ENCODE peak calls at places on chromosomes 13 and 19, in five cellular contexts. U, X, Z, O and K are unnamed samples.

GRCh38 chr19:47280183-47280797 is 5.6 kb downstream of the INAFM1 start:
- DNase-seq in U (no peak), X (no peak), Z (peak; percentile 46), O (peak; percentile 45), K (no peak)

GRCh38 chr13:55440465-55441085 is 1700.1 kb upstream of the PRR20A start:
- DNase-seq in U (no peak), X (no peak), Z (no peak), O (no peak), K (no peak)

GRCh38 chr13:73781384-73781783 is 352.8 kb downstream of the KLF12 start:
- DNase-seq in U (no peak), X (no peak), Z (no peak), O (no peak), K (no peak)

GRCh38 chr19:40322951-40323615 is 25.1 kb downstream of the C19orf47 start:
- DNase-seq in U (no peak), X (no peak), Z (no peak), O (no peak), K (no peak)

GRCh38 chr13:114140131-114140908 is 7.9 kb upstream of the RASA3 start:
- DNase-seq in U (peak; percentile 40), X (no peak), Z (no peak), O (no peak), K (no peak)

GRCh38 chr13:69597088-69597487 is 510.5 kb upstream of the ATXN8OS start:
- DNase-seq in U (no peak), X (no peak), Z (no peak), O (no peak), K (no peak)

GRCh38 chr13:29532821-29533220 is 62.7 kb downstream of the SLC7A1 start:
- DNase-seq in U (no peak), X (no peak), Z (no peak), O (no peak), K (no peak)

GRCh38 chr13:26923824-26924605 is 163.4 kb upstream of the GPR12 start:
- DNase-seq in U (no peak), X (no peak), Z (no peak), O (no peak), K (no peak)

GRCh38 chr19:12721656-12722565 is 1.8 kb downstream of the TNPO2 start:
- DNase-seq in U (peak; percentile 81), X (no peak), Z (peak; percentile 94), O (peak; percentile 69), K (peak; percentile 8)

GRCh38 chr19:7348587-7349230 is at the start of gene ARHGEF18:
- DNase-seq in U (no peak), X (no peak), Z (no peak), O (no peak), K (no peak)

GRCh38 chr19:10332158-10332964 is 968 bp downstream of the RAVER1 start:
- DNase-seq in U (peak; percentile 82), X (no peak), Z (no peak), O (no peak), K (no peak)

GRCh38 chr19:38499532-38499931 is 66.0 kb downstream of the RYR1 start:
- DNase-seq in U (no peak), X (no peak), Z (no peak), O (no peak), K (no peak)

GRCh38 chr19:7159105-7159933 is 89.8 kb downstream of the ZNF557 start:
- DNase-seq in U (no peak), X (peak; percentile 79), Z (no peak), O (no peak), K (no peak)

GRCh38 chr13:35978607-35979316 is 152.4 kb downstream of the DCLK1 start:
- DNase-seq in U (no peak), X (no peak), Z (peak; percentile 46), O (no peak), K (no peak)

GRCh38 chr19:35715981-35716734 is 1.6 kb upstream of the KMT2B start:
- DNase-seq in U (no peak), X (no peak), Z (peak; percentile 17), O (peak; percentile 66), K (no peak)

GRCh38 chr13:21426238-21426637 is 32.9 kb downstream of the ZDHHC20 start:
- DNase-seq in U (no peak), X (no peak), Z (no peak), O (no peak), K (no peak)

GRCh38 chr19:14081797-14082674 is 3.5 kb downstream of the C19orf67 start:
- DNase-seq in U (peak; percentile 73), X (no peak), Z (peak; percentile 34), O (peak; percentile 45), K (no peak)

GRCh38 chr13:27573265-27573664 is 47.1 kb downstream of the LNX2 start:
- DNase-seq in U (no peak), X (no peak), Z (no peak), O (no peak), K (no peak)

GRCh38 chr19:56110515-56111448 is 10.3 kb downstream of the ZNF787 start:
- DNase-seq in U (no peak), X (no peak), Z (peak; percentile 34), O (peak; percentile 73), K (no peak)

GRCh38 chr13:46614582-46614981 is 61.6 kb downstream of the LRCH1 start:
- DNase-seq in U (no peak), X (no peak), Z (no peak), O (no peak), K (no peak)

GRCh38 chr19:38846097-38846496 is 3.7 kb downstream of the HNRNPL start:
- DNase-seq in U (no peak), X (no peak), Z (no peak), O (no peak), K (no peak)

GRCh38 chr19:49468199-49468598 is 5.8 kb upstream of the FLT3LG start:
- DNase-seq in U (no peak), X (no peak), Z (no peak), O (no peak), K (no peak)

GRCh38 chr19:55149078-55150003 is at the start of gene TNNT1:
- DNase-seq in U (no peak), X (no peak), Z (peak; percentile 78), O (no peak), K (no peak)

GRCh38 chr13:46530084-46530935 is 22.7 kb upstream of the LRCH1 start:
- DNase-seq in U (no peak), X (no peak), Z (no peak), O (no peak), K (no peak)

GRCh38 chr13:27820524-27821482 is 28.5 kb downstream of the GSX1 start:
- DNase-seq in U (no peak), X (no peak), Z (peak; percentile 82), O (no peak), K (no peak)

GRCh38 chr13:107421028-107421427 is 794.3 kb downstream of the LIG4 start:
- DNase-seq in U (no peak), X (no peak), Z (no peak), O (no peak), K (no peak)

GRCh38 chr13:21846605-21847004 is 175.7 kb downstream of the FGF9 start:
- DNase-seq in U (no peak), X (no peak), Z (no peak), O (no peak), K (no peak)

GRCh38 chr19:47243364-47243775 is 12.4 kb upstream of the BBC3 start:
- DNase-seq in U (no peak), X (no peak), Z (no peak), O (no peak), K (no peak)

GRCh38 chr19:2431318-2432055 is 4.1 kb upstream of the TIMM13 start:
- DNase-seq in U (no peak), X (no peak), Z (no peak), O (no peak), K (no peak)

GRCh38 chr13:53201454-53202225 is 173.0 kb downstream of the OLFM4 start:
- DNase-seq in U (peak; percentile 49), X (no peak), Z (peak; percentile 77), O (no peak), K (peak; percentile 20)

GRCh38 chr19:18417250-18418033 is 1.8 kb upstream of the SSBP4 start:
- DNase-seq in U (no peak), X (no peak), Z (peak; percentile 88), O (no peak), K (no peak)

GRCh38 chr13:95643009-95643408 is 1.5 kb downstream of the DZIP1 start:
- DNase-seq in U (no peak), X (no peak), Z (peak; percentile 40), O (no peak), K (no peak)

GRCh38 chr13:95641291-95641811 is 3.2 kb downstream of the DZIP1 start:
- DNase-seq in U (no peak), X (no peak), Z (peak; percentile 47), O (no peak), K (no peak)

GRCh38 chr13:95643471-95643813 is 1.1 kb downstream of the DZIP1 start:
- DNase-seq in U (no peak), X (no peak), Z (peak; percentile 53), O (no peak), K (no peak)

GRCh38 chr13:95643814-95644598 is 500 bp downstream of the DZIP1 start:
- DNase-seq in U (no peak), X (no peak), Z (peak; percentile 77), O (no peak), K (peak; percentile 36)

GRCh38 chr13:95641961-95642621 is 2.4 kb downstream of the DZIP1 start:
- DNase-seq in U (peak; percentile 62), X (no peak), Z (peak; percentile 80), O (peak; percentile 54), K (peak; percentile 4)
- H3K27ac ChIP-seq in U (peak overlapping the region; percentile 25), X (no peak overlapping the region), Z (no peak overlapping the region), O (no peak overlapping the region), K (no peak overlapping the region)

DNA sequence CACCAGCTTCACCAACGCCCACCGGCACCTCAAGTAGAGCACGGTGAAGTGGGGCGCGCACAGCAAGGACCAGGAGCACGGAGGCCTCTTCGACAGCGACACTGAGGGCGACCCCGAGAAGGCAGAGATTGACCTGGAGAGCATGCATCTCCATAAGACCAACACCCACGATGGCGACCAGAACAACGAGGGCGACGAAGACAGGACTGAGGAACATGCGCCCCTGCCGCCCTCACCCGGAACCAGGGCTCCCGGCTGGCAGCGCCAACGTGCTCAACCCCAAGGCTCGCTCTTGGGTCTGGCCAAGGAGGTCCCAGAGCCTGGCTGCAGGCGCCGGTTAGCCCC is 18.5 kb upstream of the RNF17 start:
- DNase-seq in U (no peak), X (no peak), Z (no peak), O (no peak), K (no peak)
- H3K27ac ChIP-seq in U (no peak overlapping the region), X (no peak overlapping the region), Z (no peak overlapping the region), O (no peak overlapping the region), K (no peak overlapping the region)

DNA sequence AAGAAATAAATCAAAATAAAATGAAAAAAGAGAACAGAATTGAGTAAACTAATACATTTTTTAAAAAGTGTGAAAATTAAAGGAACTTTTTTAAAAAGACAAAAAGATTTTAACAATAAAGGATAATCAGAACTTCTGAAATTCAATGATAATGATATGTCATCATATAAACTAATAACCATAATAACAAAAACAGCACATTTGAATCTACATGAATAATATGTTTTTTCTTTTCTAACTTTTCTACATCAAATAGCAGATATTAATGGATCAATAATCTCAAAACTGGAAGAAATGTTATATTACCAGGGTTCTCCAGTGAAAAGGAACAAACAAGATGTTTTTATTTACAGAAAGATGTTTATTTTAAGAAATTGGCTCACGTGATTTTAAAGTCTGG is 903.3 kb upstream of the MIR17HG start:
- DNase-seq in U (no peak), X (no peak), Z (no peak), O (no peak), K (no peak)
- H3K27ac ChIP-seq in U (no peak overlapping the region), X (no peak overlapping the region), Z (no peak overlapping the region), O (no peak overlapping the region), K (no peak overlapping the region)

DNA sequence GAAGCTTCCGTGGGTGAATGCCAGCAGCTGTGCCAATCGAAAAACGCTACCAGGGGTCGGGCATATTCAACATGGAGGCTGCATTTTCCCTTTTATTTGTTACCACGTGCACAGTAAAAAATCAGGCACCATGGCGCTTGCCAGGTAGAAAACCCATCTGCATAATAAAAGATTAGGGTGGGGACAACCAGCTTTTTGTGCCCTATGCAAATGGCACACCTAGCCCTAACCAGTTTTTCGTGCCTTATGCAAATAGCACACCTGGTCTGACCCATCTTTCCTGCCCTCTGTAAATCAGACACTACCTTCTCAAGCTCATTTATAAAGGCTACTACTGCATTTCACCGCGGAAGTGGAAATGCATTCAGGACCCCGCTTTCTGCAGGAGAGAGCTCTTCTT is 62.1 kb upstream of the FREM2 start:
- DNase-seq in U (no peak), X (no peak), Z (no peak), O (no peak), K (no peak)
- H3K27ac ChIP-seq in U (no peak overlapping the region), X (no peak overlapping the region), Z (no peak overlapping the region), O (no peak overlapping the region), K (no peak overlapping the region)